ENCODE peak calls at places on chromosomes 3 and 15, in seven cellular contexts. One of them, this sample, is unnamed.

GRCh38 chr3:99348451-99348850 is 289.9 kb upstream of the COL8A1 start:
- DNase-seq in hepatocyte: no peak
- DNase-seq in AG04449: no peak
- DNase-seq in HCT116: no peak
- DNase-seq in breast epithelium: no peak
- DNase-seq in spleen: no peak
- DNase-seq in fibroblast of the aortic adventitia: no peak
- DNase-seq in this sample: no peak

GRCh38 chr3:66441124-66441523 is 59.7 kb downstream of the LRIG1 start:
- DNase-seq in fibroblast of the aortic adventitia: peak
- DNase-seq in HCT116: no peak
- DNase-seq in hepatocyte: no peak
- DNase-seq in spleen: no peak
- DNase-seq in AG04449: no peak
- DNase-seq in breast epithelium: peak
- DNase-seq in this sample: peak

GRCh38 chr3:85912981-85913380 is 954.2 kb downstream of the CADM2 start:
- DNase-seq in spleen: no peak
- DNase-seq in hepatocyte: no peak
- DNase-seq in AG04449: no peak
- DNase-seq in breast epithelium: no peak
- DNase-seq in fibroblast of the aortic adventitia: no peak
- DNase-seq in HCT116: no peak
- DNase-seq in this sample: peak

GRCh38 chr3:30626443-30627181 is 20.2 kb downstream of the TGFBR2 start:
- DNase-seq in HCT116: peak
- DNase-seq in hepatocyte: no peak
- DNase-seq in AG04449: no peak
- DNase-seq in breast epithelium: no peak
- DNase-seq in fibroblast of the aortic adventitia: peak
- DNase-seq in spleen: no peak
- DNase-seq in this sample: peak

GRCh38 chr15:41849204-41849603 is 10.6 kb downstream of the PLA2G4B start:
- DNase-seq in hepatocyte: no peak
- DNase-seq in AG04449: no peak
- DNase-seq in HCT116: no peak
- DNase-seq in breast epithelium: no peak
- DNase-seq in spleen: no peak
- DNase-seq in fibroblast of the aortic adventitia: no peak
- DNase-seq in this sample: no peak

GRCh38 chr3:42226470-42227425 is 39.2 kb downstream of the CCK start:
- DNase-seq in HCT116: no peak
- DNase-seq in AG04449: no peak
- DNase-seq in fibroblast of the aortic adventitia: no peak
- DNase-seq in breast epithelium: no peak
- DNase-seq in spleen: no peak
- DNase-seq in hepatocyte: no peak
- DNase-seq in this sample: no peak

GRCh38 chr3:142366434-142366833 is 81.4 kb downstream of the XRN1 start:
- DNase-seq in hepatocyte: no peak
- DNase-seq in HCT116: peak
- DNase-seq in spleen: no peak
- DNase-seq in breast epithelium: no peak
- DNase-seq in AG04449: no peak
- DNase-seq in fibroblast of the aortic adventitia: no peak
- DNase-seq in this sample: peak

GRCh38 chr3:34646911-34647465 is 848.6 kb downstream of the PDCD6IP start:
- DNase-seq in HCT116: no peak
- DNase-seq in AG04449: no peak
- DNase-seq in breast epithelium: no peak
- DNase-seq in hepatocyte: no peak
- DNase-seq in spleen: no peak
- DNase-seq in fibroblast of the aortic adventitia: no peak
- DNase-seq in this sample: no peak

GRCh38 chr3:146881366-146881765 is 276.2 kb upstream of the PLSCR5 start:
- DNase-seq in breast epithelium: no peak
- DNase-seq in spleen: no peak
- DNase-seq in AG04449: no peak
- DNase-seq in fibroblast of the aortic adventitia: no peak
- DNase-seq in HCT116: no peak
- DNase-seq in hepatocyte: no peak
- DNase-seq in this sample: no peak

GRCh38 chr3:170802164-170803151 is 67.5 kb downstream of the RPL22L1 start:
- DNase-seq in HCT116: no peak
- DNase-seq in AG04449: peak
- DNase-seq in fibroblast of the aortic adventitia: peak
- DNase-seq in breast epithelium: peak
- DNase-seq in spleen: no peak
- DNase-seq in hepatocyte: peak
- DNase-seq in this sample: peak

GRCh38 chr15:36291501-36291900 is 287.9 kb upstream of the CDIN1 start:
- DNase-seq in AG04449: no peak
- DNase-seq in breast epithelium: no peak
- DNase-seq in hepatocyte: no peak
- DNase-seq in spleen: no peak
- DNase-seq in HCT116: no peak
- DNase-seq in fibroblast of the aortic adventitia: no peak
- DNase-seq in this sample: no peak

GRCh38 chr15:40939909-40940801 is 11.0 kb downstream of the DLL4 start:
- DNase-seq in fibroblast of the aortic adventitia: no peak
- DNase-seq in spleen: peak
- DNase-seq in AG04449: no peak
- DNase-seq in breast epithelium: no peak
- DNase-seq in hepatocyte: no peak
- DNase-seq in HCT116: no peak
- DNase-seq in this sample: no peak

GRCh38 chr3:126678691-126679317 is 23.9 kb upstream of the TXNRD3 start:
- DNase-seq in spleen: peak
- DNase-seq in breast epithelium: peak
- DNase-seq in AG04449: no peak
- DNase-seq in HCT116: no peak
- DNase-seq in hepatocyte: no peak
- DNase-seq in fibroblast of the aortic adventitia: no peak
- DNase-seq in this sample: no peak

GRCh38 chr15:33584797-33585196 is 274.0 kb downstream of the RYR3 start:
- DNase-seq in breast epithelium: no peak
- DNase-seq in fibroblast of the aortic adventitia: peak
- DNase-seq in HCT116: no peak
- DNase-seq in AG04449: no peak
- DNase-seq in hepatocyte: no peak
- DNase-seq in spleen: no peak
- DNase-seq in this sample: peak

GRCh38 chr3:69865920-69866679 is 126.8 kb downstream of the MITF start:
- DNase-seq in fibroblast of the aortic adventitia: peak
- DNase-seq in spleen: no peak
- DNase-seq in AG04449: no peak
- DNase-seq in hepatocyte: peak
- DNase-seq in HCT116: no peak
- DNase-seq in breast epithelium: no peak
- DNase-seq in this sample: peak

GRCh38 chr15:69393831-69394491 is 20.2 kb upstream of the KIF23 start:
- DNase-seq in AG04449: no peak
- DNase-seq in hepatocyte: no peak
- DNase-seq in fibroblast of the aortic adventitia: no peak
- DNase-seq in spleen: no peak
- DNase-seq in breast epithelium: no peak
- DNase-seq in HCT116: no peak
- DNase-seq in this sample: no peak

GRCh38 chr3:170622369-170623159 is 36.7 kb upstream of the SLC7A14 start:
- DNase-seq in fibroblast of the aortic adventitia: peak
- DNase-seq in hepatocyte: peak
- DNase-seq in AG04449: peak
- DNase-seq in spleen: no peak
- DNase-seq in HCT116: no peak
- DNase-seq in breast epithelium: no peak
- DNase-seq in this sample: peak

GRCh38 chr3:126287536-126288181 is 69.5 kb downstream of the KLF15 start:
- DNase-seq in spleen: peak
- DNase-seq in hepatocyte: peak
- DNase-seq in fibroblast of the aortic adventitia: peak
- DNase-seq in AG04449: no peak
- DNase-seq in HCT116: peak
- DNase-seq in breast epithelium: peak
- DNase-seq in this sample: peak

DNA sequence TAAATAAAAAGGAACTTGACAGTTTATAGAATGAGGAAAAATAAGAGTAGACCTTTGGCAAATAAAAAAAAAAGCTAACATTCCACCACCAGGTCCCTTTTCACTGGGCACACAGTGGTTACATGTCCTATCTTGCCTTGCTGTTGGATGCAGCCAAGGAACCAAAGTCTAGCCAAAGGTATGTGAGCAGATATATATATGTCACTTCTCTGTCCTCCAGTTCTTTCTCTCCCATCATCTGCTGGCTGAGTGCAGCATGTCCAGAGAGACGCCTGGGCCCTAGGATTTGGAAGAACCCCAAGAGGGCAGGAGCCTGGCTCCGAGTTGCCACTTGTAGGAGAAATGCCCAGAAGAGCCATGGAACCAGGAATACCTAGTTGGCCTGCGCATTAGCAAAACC is 104.7 kb downstream of the SERPINI1 start:
- DNase-seq in AG04449: no peak
- DNase-seq in fibroblast of the aortic adventitia: no peak
- DNase-seq in hepatocyte: no peak
- DNase-seq in HCT116: no peak
- DNase-seq in breast epithelium: no peak
- DNase-seq in spleen: no peak
- DNase-seq in this sample: no peak
- TF ChIP-seq CTCF in AG04449: no peak
- TF ChIP-seq CTCF in fibroblast of the aortic adventitia: no peak
- TF ChIP-seq CTCF in hepatocyte: no peak
- TF ChIP-seq CTCF in HCT116: no peak
- TF ChIP-seq CTCF in breast epithelium: no peak
- TF ChIP-seq CTCF in spleen: no peak
- TF ChIP-seq CTCF in this sample: no peak

DNA sequence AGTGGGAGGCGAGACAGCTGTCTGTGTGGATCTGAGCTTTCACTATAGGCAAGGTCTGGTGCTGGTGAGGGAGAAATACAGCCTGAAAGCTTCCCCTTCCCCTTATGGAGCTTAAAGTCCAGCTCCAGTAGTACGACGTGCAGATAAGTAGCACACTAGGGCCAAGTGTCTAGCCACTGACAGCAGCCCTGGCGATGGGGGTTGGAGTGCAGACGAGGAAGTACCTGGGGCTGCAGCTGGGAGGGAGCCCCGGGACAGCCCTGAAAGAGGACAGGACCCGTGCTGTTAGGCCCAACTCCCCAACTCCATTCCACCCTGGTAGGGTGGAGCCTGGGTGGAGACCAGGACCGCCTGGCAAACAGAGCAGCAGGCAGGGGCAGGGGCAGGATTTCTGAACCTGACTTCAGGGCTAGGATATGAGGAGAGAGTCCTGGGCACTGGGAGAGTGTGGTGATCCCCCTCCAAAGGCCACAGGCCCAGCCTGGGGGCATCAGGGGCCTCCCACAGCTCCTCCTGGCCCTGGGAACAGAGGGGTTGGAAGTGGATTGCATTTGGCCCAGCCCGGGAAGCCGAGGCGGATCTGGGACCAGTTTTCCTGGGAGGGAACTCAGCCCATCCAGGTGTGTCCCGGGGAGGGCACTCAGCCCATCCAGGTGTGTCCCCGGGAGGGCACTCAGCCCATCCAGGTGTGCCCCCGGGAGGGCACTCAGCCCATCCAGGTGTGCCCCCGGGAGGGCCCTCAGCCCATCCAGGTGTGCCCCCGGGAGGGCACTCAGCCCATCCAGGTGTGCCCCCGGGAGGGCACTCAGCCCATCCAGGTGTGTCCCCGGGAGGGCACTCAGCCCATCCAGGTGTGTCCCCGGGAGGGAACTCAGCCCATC is 42.8 kb downstream of the BDH1 start:
- DNase-seq in breast epithelium: no peak
- DNase-seq in fibroblast of the aortic adventitia: no peak
- DNase-seq in AG04449: no peak
- DNase-seq in HCT116: no peak
- DNase-seq in hepatocyte: no peak
- DNase-seq in spleen: peak
- DNase-seq in this sample: no peak
- H3K4me3 ChIP-seq in breast epithelium: no peak
- H3K4me3 ChIP-seq in fibroblast of the aortic adventitia: no peak
- H3K4me3 ChIP-seq in AG04449: no peak
- H3K4me3 ChIP-seq in HCT116: no peak
- H3K4me3 ChIP-seq in hepatocyte: no peak
- H3K4me3 ChIP-seq in spleen: no peak
- H3K4me3 ChIP-seq in this sample: no peak

DNA sequence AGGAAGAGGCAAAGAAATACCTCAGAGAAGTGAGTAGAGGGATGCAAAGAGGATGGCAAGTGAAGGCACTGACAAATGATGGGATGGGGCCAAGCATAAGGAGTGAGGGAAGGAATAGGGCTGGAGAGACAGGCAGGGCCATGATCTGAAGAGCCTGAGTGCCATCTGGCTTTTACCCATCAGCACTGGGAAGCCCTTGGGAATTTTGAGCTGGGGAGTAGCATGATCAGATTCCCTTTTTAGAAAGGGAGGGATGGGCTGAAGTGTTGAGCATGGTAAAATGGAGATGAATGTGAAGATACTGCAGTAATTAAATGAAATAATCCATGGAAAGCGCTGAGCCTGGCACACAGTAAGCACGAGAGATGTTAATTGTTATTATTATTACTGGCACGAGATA is 9.9 kb downstream of the RBP1 start:
- DNase-seq in hepatocyte: no peak
- DNase-seq in HCT116: no peak
- DNase-seq in breast epithelium: no peak
- DNase-seq in AG04449: no peak
- DNase-seq in fibroblast of the aortic adventitia: no peak
- DNase-seq in spleen: no peak
- DNase-seq in this sample: no peak
- TF ChIP-seq CTCF in hepatocyte: no peak
- TF ChIP-seq CTCF in HCT116: no peak
- TF ChIP-seq CTCF in breast epithelium: no peak
- TF ChIP-seq CTCF in AG04449: no peak
- TF ChIP-seq CTCF in fibroblast of the aortic adventitia: no peak
- TF ChIP-seq CTCF in spleen: no peak
- TF ChIP-seq CTCF in this sample: no peak

GRCh38 chr3:100586832-100587231 is 22.6 kb upstream of the ADGRG7 start:
- DNase-seq in AG04449: no peak
- DNase-seq in HCT116: no peak
- DNase-seq in fibroblast of the aortic adventitia: no peak
- DNase-seq in spleen: no peak
- DNase-seq in hepatocyte: no peak
- DNase-seq in breast epithelium: no peak
- DNase-seq in this sample: no peak

GRCh38 chr3:100588251-100588650 is 21.1 kb upstream of the ADGRG7 start:
- DNase-seq in breast epithelium: no peak
- DNase-seq in hepatocyte: no peak
- DNase-seq in HCT116: no peak
- DNase-seq in fibroblast of the aortic adventitia: no peak
- DNase-seq in AG04449: no peak
- DNase-seq in spleen: no peak
- DNase-seq in this sample: no peak

GRCh38 chr3:100591411-100591810 is 18.0 kb upstream of the ADGRG7 start:
- DNase-seq in breast epithelium: no peak
- DNase-seq in hepatocyte: no peak
- DNase-seq in AG04449: no peak
- DNase-seq in HCT116: no peak
- DNase-seq in fibroblast of the aortic adventitia: no peak
- DNase-seq in spleen: no peak
- DNase-seq in this sample: no peak

GRCh38 chr3:100590840-100591147 is 18.6 kb upstream of the ADGRG7 start:
- DNase-seq in AG04449: no peak
- DNase-seq in breast epithelium: no peak
- DNase-seq in HCT116: no peak
- DNase-seq in hepatocyte: no peak
- DNase-seq in fibroblast of the aortic adventitia: no peak
- DNase-seq in spleen: no peak
- DNase-seq in this sample: no peak

GRCh38 chr3:100590114-100590839 is 19.1 kb upstream of the ADGRG7 start:
- DNase-seq in hepatocyte: peak
- DNase-seq in spleen: no peak
- DNase-seq in AG04449: no peak
- DNase-seq in HCT116: peak
- DNase-seq in breast epithelium: peak
- DNase-seq in fibroblast of the aortic adventitia: peak
- DNase-seq in this sample: peak
- H3K4me3 ChIP-seq in hepatocyte: no peak
- H3K4me3 ChIP-seq in spleen: no peak
- H3K4me3 ChIP-seq in AG04449: peak
- H3K4me3 ChIP-seq in HCT116: peak
- H3K4me3 ChIP-seq in breast epithelium: no peak
- H3K4me3 ChIP-seq in fibroblast of the aortic adventitia: peak
- H3K4me3 ChIP-seq in this sample: no peak

This sample was measured in choroid plexus epithelial cell.